ENCODE peak calls at places on chromosome 9, in six cellular contexts. A is activated T-cell treated with anti-CD3 and anti-CD28 coated beads, Interleukin-2, amount 50 U/mL, for 72 hours; H is GDM1; Y is NCI-H1694 treated with DMSO at 0.1 percent for 48 hours; G is AG04450; W is fibroblast of the aortic adventitia. U is an unnamed sample.

GRCh38 chr9:96719538-96720315 is 58.2 kb downstream of the ZNF510 start:
- DNase-seq in A (no peak), H (no peak), Y (no peak), G (no peak), W (no peak), U (peak; percentile 37)

GRCh38 chr9:16360247-16360646 is 510.2 kb downstream of the BNC2 start:
- DNase-seq in A (no peak), H (no peak), Y (no peak), G (no peak), W (no peak), U (no peak)

GRCh38 chr9:137253717-137254623 is 1.2 kb upstream of the NELFB start:
- DNase-seq in A (no peak), H (no peak), Y (no peak), G (no peak), W (no peak), U (no peak)

GRCh38 chr9:34377402-34377741 is 674 bp upstream of the MYORG start:
- DNase-seq in A (no peak), H (no peak), Y (peak; percentile 47), G (no peak), W (no peak), U (no peak)

GRCh38 chr9:706606-707451 is 134.7 kb upstream of the DMRT1 start:
- DNase-seq in A (peak; percentile 48), H (no peak), Y (no peak), G (no peak), W (peak; percentile 72), U (peak; percentile 43)

GRCh38 chr9:27499481-27499880 is 24.6 kb upstream of the IFNK start:
- DNase-seq in A (no peak), H (no peak), Y (no peak), G (no peak), W (no peak), U (no peak)

GRCh38 chr9:35852267-35852815 is 17.9 kb downstream of the OR13J1 start:
- DNase-seq in A (no peak), H (no peak), Y (no peak), G (no peak), W (no peak), U (no peak)

GRCh38 chr9:93068956-93069355 is 10.5 kb downstream of the SUSD3 start:
- DNase-seq in A (no peak), H (no peak), Y (no peak), G (no peak), W (no peak), U (no peak)

GRCh38 chr9:133641861-133642595 is 5.9 kb downstream of the DBH start:
- DNase-seq in A (no peak), H (no peak), Y (no peak), G (no peak), W (no peak), U (no peak)

GRCh38 chr9:133628766-133629165 is 7.4 kb upstream of the DBH start:
- DNase-seq in A (no peak), H (no peak), Y (peak; percentile 89), G (no peak), W (no peak), U (no peak)

GRCh38 chr9:98230789-98231188 is 24.7 kb downstream of the TBC1D2 start:
- DNase-seq in A (no peak), H (no peak), Y (no peak), G (no peak), W (no peak), U (no peak)

GRCh38 chr9:87556039-87556438 is 58.4 kb downstream of the DAPK1 start:
- DNase-seq in A (no peak), H (no peak), Y (no peak), G (no peak), W (no peak), U (no peak)

GRCh38 chr9:78856144-78856543 is 559.2 kb downstream of the PSAT1 start:
- DNase-seq in A (no peak), H (no peak), Y (no peak), G (no peak), W (peak; percentile 4), U (no peak)

GRCh38 chr9:27673626-27674025 is 100.3 kb upstream of the C9orf72 start:
- DNase-seq in A (no peak), H (no peak), Y (no peak), G (no peak), W (no peak), U (no peak)

GRCh38 chr9:100714372-100715099 is 136.7 kb downstream of the CAVIN4 start:
- DNase-seq in A (peak; percentile 60), H (no peak), Y (peak; percentile 60), G (peak; percentile 1), W (peak; percentile 63), U (peak; percentile 77)